ENCODE peak calls at places on chromosomes 4 and X, in nine cellular contexts. One of them, this sample, is unnamed.

GRCh38 chr4:155473420-155474095 is 96.8 kb upstream of the MAP9 start:
- DNase-seq in lower leg skin: no peak
- DNase-seq in stimulated activated naive CD4-positive, alpha-beta T cell: no peak
- DNase-seq in NCI-H510A treated with DMSO at 0.1 percent for 48 hours: no peak
- DNase-seq in germinal center: no peak
- DNase-seq in iPS-NIHi11: no peak
- DNase-seq in cardiac fibroblast: peak; percentile 23
- DNase-seq in anterior cingulate cortex: no peak
- DNase-seq in tibial nerve: no peak
- DNase-seq in this sample: peak; percentile 13

GRCh38 chr4:101597204-101597603 is 193.3 kb upstream of the BANK1 start:
- DNase-seq in stimulated activated naive CD4-positive, alpha-beta T cell: peak; percentile 0
- DNase-seq in iPS-NIHi11: no peak
- DNase-seq in tibial nerve: no peak
- DNase-seq in cardiac fibroblast: no peak
- DNase-seq in anterior cingulate cortex: no peak
- DNase-seq in lower leg skin: no peak
- DNase-seq in germinal center: peak; percentile 5
- DNase-seq in NCI-H510A treated with DMSO at 0.1 percent for 48 hours: no peak
- DNase-seq in this sample: peak; percentile 10

GRCh38 chrX:13101439-13102139 is 57.2 kb upstream of the FAM9C start:
- DNase-seq in tibial nerve: peak; percentile 67
- DNase-seq in anterior cingulate cortex: no peak
- DNase-seq in stimulated activated naive CD4-positive, alpha-beta T cell: peak; percentile 27
- DNase-seq in NCI-H510A treated with DMSO at 0.1 percent for 48 hours: no peak
- DNase-seq in lower leg skin: peak; percentile 76
- DNase-seq in germinal center: no peak
- DNase-seq in iPS-NIHi11: peak; percentile 15
- DNase-seq in cardiac fibroblast: peak; percentile 94
- DNase-seq in this sample: peak; percentile 96

GRCh38 chr4:183580370-183580769 is 75.5 kb downstream of the ING2 start:
- DNase-seq in cardiac fibroblast: no peak
- DNase-seq in anterior cingulate cortex: no peak
- DNase-seq in germinal center: no peak
- DNase-seq in stimulated activated naive CD4-positive, alpha-beta T cell: no peak
- DNase-seq in lower leg skin: no peak
- DNase-seq in NCI-H510A treated with DMSO at 0.1 percent for 48 hours: no peak
- DNase-seq in tibial nerve: no peak
- DNase-seq in iPS-NIHi11: no peak
- DNase-seq in this sample: no peak

GRCh38 chrX:155611302-155611701 is 1.4 kb downstream of the TMLHE start:
- DNase-seq in lower leg skin: no peak
- DNase-seq in stimulated activated naive CD4-positive, alpha-beta T cell: no peak
- DNase-seq in NCI-H510A treated with DMSO at 0.1 percent for 48 hours: no peak
- DNase-seq in germinal center: no peak
- DNase-seq in tibial nerve: no peak
- DNase-seq in cardiac fibroblast: no peak
- DNase-seq in anterior cingulate cortex: no peak
- DNase-seq in iPS-NIHi11: no peak
- DNase-seq in this sample: no peak

GRCh38 chrX:51155566-51155965 is 177.1 kb upstream of the NUDT10 start:
- DNase-seq in tibial nerve: no peak
- DNase-seq in iPS-NIHi11: no peak
- DNase-seq in anterior cingulate cortex: no peak
- DNase-seq in lower leg skin: no peak
- DNase-seq in NCI-H510A treated with DMSO at 0.1 percent for 48 hours: no peak
- DNase-seq in germinal center: no peak
- DNase-seq in stimulated activated naive CD4-positive, alpha-beta T cell: no peak
- DNase-seq in cardiac fibroblast: no peak
- DNase-seq in this sample: no peak

GRCh38 chr4:948101-948935 is 16.1 kb downstream of the TMEM175 start:
- DNase-seq in germinal center: no peak
- DNase-seq in iPS-NIHi11: peak; percentile 10
- DNase-seq in lower leg skin: no peak
- DNase-seq in stimulated activated naive CD4-positive, alpha-beta T cell: no peak
- DNase-seq in NCI-H510A treated with DMSO at 0.1 percent for 48 hours: no peak
- DNase-seq in cardiac fibroblast: no peak
- DNase-seq in anterior cingulate cortex: no peak
- DNase-seq in tibial nerve: no peak
- DNase-seq in this sample: no peak

GRCh38 chrX:118675966-118676349 is 51.4 kb upstream of the IL13RA1 start:
- DNase-seq in tibial nerve: no peak
- DNase-seq in cardiac fibroblast: no peak
- DNase-seq in germinal center: no peak
- DNase-seq in stimulated activated naive CD4-positive, alpha-beta T cell: no peak
- DNase-seq in lower leg skin: no peak
- DNase-seq in iPS-NIHi11: no peak
- DNase-seq in anterior cingulate cortex: no peak
- DNase-seq in NCI-H510A treated with DMSO at 0.1 percent for 48 hours: no peak
- DNase-seq in this sample: no peak

GRCh38 chrX:39874202-39874816 is 223.4 kb downstream of the BCOR start:
- DNase-seq in tibial nerve: no peak
- DNase-seq in iPS-NIHi11: no peak
- DNase-seq in anterior cingulate cortex: no peak
- DNase-seq in lower leg skin: no peak
- DNase-seq in stimulated activated naive CD4-positive, alpha-beta T cell: no peak
- DNase-seq in cardiac fibroblast: no peak
- DNase-seq in germinal center: no peak
- DNase-seq in NCI-H510A treated with DMSO at 0.1 percent for 48 hours: no peak
- DNase-seq in this sample: no peak

GRCh38 chr4:64166365-64166764 is 242.9 kb downstream of the TECRL start:
- DNase-seq in anterior cingulate cortex: no peak
- DNase-seq in iPS-NIHi11: no peak
- DNase-seq in tibial nerve: no peak
- DNase-seq in cardiac fibroblast: no peak
- DNase-seq in NCI-H510A treated with DMSO at 0.1 percent for 48 hours: no peak
- DNase-seq in stimulated activated naive CD4-positive, alpha-beta T cell: no peak
- DNase-seq in lower leg skin: no peak
- DNase-seq in germinal center: no peak
- DNase-seq in this sample: no peak

GRCh38 chr4:121307441-121308327 is 73.1 kb downstream of the QRFPR start:
- DNase-seq in NCI-H510A treated with DMSO at 0.1 percent for 48 hours: no peak
- DNase-seq in lower leg skin: no peak
- DNase-seq in stimulated activated naive CD4-positive, alpha-beta T cell: peak; percentile 7
- DNase-seq in iPS-NIHi11: peak; percentile 65
- DNase-seq in germinal center: peak; percentile 24
- DNase-seq in cardiac fibroblast: peak; percentile 72
- DNase-seq in anterior cingulate cortex: no peak
- DNase-seq in tibial nerve: no peak
- DNase-seq in this sample: peak; percentile 68

GRCh38 chr4:184648220-184649025 is 824 bp downstream of the CASP3 start:
- DNase-seq in iPS-NIHi11: peak; percentile 31
- DNase-seq in anterior cingulate cortex: no peak
- DNase-seq in cardiac fibroblast: peak; percentile 44
- DNase-seq in tibial nerve: peak; percentile 37
- DNase-seq in NCI-H510A treated with DMSO at 0.1 percent for 48 hours: peak; percentile 19
- DNase-seq in germinal center: peak; percentile 18
- DNase-seq in stimulated activated naive CD4-positive, alpha-beta T cell: peak; percentile 3
- DNase-seq in lower leg skin: peak; percentile 50
- DNase-seq in this sample: peak; percentile 30

GRCh38 chr4:106569151-106570029 is 200.8 kb upstream of the GIMD1 start:
- DNase-seq in NCI-H510A treated with DMSO at 0.1 percent for 48 hours: no peak
- DNase-seq in lower leg skin: no peak
- DNase-seq in anterior cingulate cortex: no peak
- DNase-seq in stimulated activated naive CD4-positive, alpha-beta T cell: no peak
- DNase-seq in iPS-NIHi11: no peak
- DNase-seq in tibial nerve: no peak
- DNase-seq in cardiac fibroblast: peak; percentile 10
- DNase-seq in germinal center: no peak
- DNase-seq in this sample: peak; percentile 32

GRCh38 chr4:55784747-55785146 is 34.8 kb upstream of the EXOC1L start:
- DNase-seq in tibial nerve: no peak
- DNase-seq in germinal center: no peak
- DNase-seq in NCI-H510A treated with DMSO at 0.1 percent for 48 hours: no peak
- DNase-seq in anterior cingulate cortex: no peak
- DNase-seq in stimulated activated naive CD4-positive, alpha-beta T cell: no peak
- DNase-seq in lower leg skin: no peak
- DNase-seq in cardiac fibroblast: no peak
- DNase-seq in iPS-NIHi11: no peak
- DNase-seq in this sample: no peak

GRCh38 chr4:104967034-104967401 is 179.7 kb upstream of the TET2 start:
- DNase-seq in cardiac fibroblast: no peak
- DNase-seq in NCI-H510A treated with DMSO at 0.1 percent for 48 hours: peak; percentile 36
- DNase-seq in lower leg skin: peak; percentile 83
- DNase-seq in anterior cingulate cortex: no peak
- DNase-seq in stimulated activated naive CD4-positive, alpha-beta T cell: no peak
- DNase-seq in germinal center: no peak
- DNase-seq in iPS-NIHi11: no peak
- DNase-seq in tibial nerve: no peak
- DNase-seq in this sample: no peak

GRCh38 chr4:82499705-82500104 is 62.1 kb downstream of the TMEM150C start:
- DNase-seq in NCI-H510A treated with DMSO at 0.1 percent for 48 hours: peak; percentile 87
- DNase-seq in germinal center: no peak
- DNase-seq in tibial nerve: no peak
- DNase-seq in cardiac fibroblast: no peak
- DNase-seq in lower leg skin: no peak
- DNase-seq in stimulated activated naive CD4-positive, alpha-beta T cell: no peak
- DNase-seq in anterior cingulate cortex: no peak
- DNase-seq in iPS-NIHi11: no peak
- DNase-seq in this sample: no peak

GRCh38 chrX:139158256-139158655 is 372.3 kb upstream of the F9 start:
- DNase-seq in stimulated activated naive CD4-positive, alpha-beta T cell: no peak
- DNase-seq in lower leg skin: no peak
- DNase-seq in cardiac fibroblast: no peak
- DNase-seq in anterior cingulate cortex: no peak
- DNase-seq in NCI-H510A treated with DMSO at 0.1 percent for 48 hours: no peak
- DNase-seq in iPS-NIHi11: no peak
- DNase-seq in tibial nerve: no peak
- DNase-seq in germinal center: no peak
- DNase-seq in this sample: no peak

GRCh38 chr4:142909908-142910307 is 63.8 kb upstream of the INPP4B start:
- DNase-seq in germinal center: no peak
- DNase-seq in stimulated activated naive CD4-positive, alpha-beta T cell: no peak
- DNase-seq in anterior cingulate cortex: no peak
- DNase-seq in lower leg skin: no peak
- DNase-seq in cardiac fibroblast: no peak
- DNase-seq in NCI-H510A treated with DMSO at 0.1 percent for 48 hours: no peak
- DNase-seq in tibial nerve: no peak
- DNase-seq in iPS-NIHi11: no peak
- DNase-seq in this sample: no peak

GRCh38 chrX:109667986-109668385 is 43.0 kb upstream of the KCNE5 start:
- DNase-seq in NCI-H510A treated with DMSO at 0.1 percent for 48 hours: no peak
- DNase-seq in iPS-NIHi11: no peak
- DNase-seq in germinal center: no peak
- DNase-seq in cardiac fibroblast: no peak
- DNase-seq in anterior cingulate cortex: no peak
- DNase-seq in lower leg skin: no peak
- DNase-seq in stimulated activated naive CD4-positive, alpha-beta T cell: no peak
- DNase-seq in tibial nerve: no peak
- DNase-seq in this sample: no peak

GRCh38 chrX:146264763-146265375 is 447.2 kb downstream of the SLITRK2 start:
- DNase-seq in tibial nerve: no peak
- DNase-seq in iPS-NIHi11: no peak
- DNase-seq in germinal center: no peak
- DNase-seq in stimulated activated naive CD4-positive, alpha-beta T cell: no peak
- DNase-seq in cardiac fibroblast: no peak
- DNase-seq in anterior cingulate cortex: no peak
- DNase-seq in lower leg skin: no peak
- DNase-seq in NCI-H510A treated with DMSO at 0.1 percent for 48 hours: no peak
- DNase-seq in this sample: no peak

GRCh38 chr4:139301821-139302611 is at the start of gene NDUFC1:
- DNase-seq in NCI-H510A treated with DMSO at 0.1 percent for 48 hours: peak; percentile 46
- DNase-seq in stimulated activated naive CD4-positive, alpha-beta T cell: peak; percentile 62
- DNase-seq in cardiac fibroblast: peak; percentile 49
- DNase-seq in germinal center: peak; percentile 77
- DNase-seq in lower leg skin: peak; percentile 43
- DNase-seq in iPS-NIHi11: peak; percentile 54
- DNase-seq in tibial nerve: peak; percentile 38
- DNase-seq in anterior cingulate cortex: no peak
- DNase-seq in this sample: peak; percentile 36

GRCh38 chr4:156475322-156475721 is 496.3 kb downstream of the PDGFC start:
- DNase-seq in NCI-H510A treated with DMSO at 0.1 percent for 48 hours: peak; percentile 17
- DNase-seq in anterior cingulate cortex: no peak
- DNase-seq in germinal center: no peak
- DNase-seq in cardiac fibroblast: peak; percentile 88
- DNase-seq in lower leg skin: no peak
- DNase-seq in iPS-NIHi11: peak; percentile 18
- DNase-seq in tibial nerve: no peak
- DNase-seq in stimulated activated naive CD4-positive, alpha-beta T cell: no peak
- DNase-seq in this sample: peak; percentile 75

GRCh38 chr4:89598602-89599001 is 238.4 kb downstream of the SNCA start:
- DNase-seq in anterior cingulate cortex: no peak
- DNase-seq in NCI-H510A treated with DMSO at 0.1 percent for 48 hours: peak; percentile 21
- DNase-seq in tibial nerve: no peak
- DNase-seq in lower leg skin: no peak
- DNase-seq in germinal center: no peak
- DNase-seq in iPS-NIHi11: no peak
- DNase-seq in stimulated activated naive CD4-positive, alpha-beta T cell: no peak
- DNase-seq in cardiac fibroblast: peak; percentile 8
- DNase-seq in this sample: peak; percentile 32

GRCh38 chr4:139488442-139488841 is 34.5 kb downstream of the RAB33B start:
- DNase-seq in germinal center: no peak
- DNase-seq in cardiac fibroblast: no peak
- DNase-seq in tibial nerve: no peak
- DNase-seq in iPS-NIHi11: no peak
- DNase-seq in stimulated activated naive CD4-positive, alpha-beta T cell: no peak
- DNase-seq in anterior cingulate cortex: no peak
- DNase-seq in NCI-H510A treated with DMSO at 0.1 percent for 48 hours: no peak
- DNase-seq in lower leg skin: no peak
- DNase-seq in this sample: no peak

GRCh38 chrX:19964017-19964710 is 26.7 kb downstream of the BCLAF3 start:
- DNase-seq in cardiac fibroblast: no peak
- DNase-seq in iPS-NIHi11: no peak
- DNase-seq in stimulated activated naive CD4-positive, alpha-beta T cell: no peak
- DNase-seq in NCI-H510A treated with DMSO at 0.1 percent for 48 hours: no peak
- DNase-seq in tibial nerve: no peak
- DNase-seq in germinal center: no peak
- DNase-seq in lower leg skin: no peak
- DNase-seq in anterior cingulate cortex: no peak
- DNase-seq in this sample: peak; percentile 1

GRCh38 chr4:16270654-16271328 is 44.5 kb upstream of the TAPT1 start:
- DNase-seq in germinal center: no peak
- DNase-seq in stimulated activated naive CD4-positive, alpha-beta T cell: no peak
- DNase-seq in anterior cingulate cortex: no peak
- DNase-seq in cardiac fibroblast: peak; percentile 10
- DNase-seq in tibial nerve: no peak
- DNase-seq in iPS-NIHi11: peak; percentile 37
- DNase-seq in NCI-H510A treated with DMSO at 0.1 percent for 48 hours: no peak
- DNase-seq in lower leg skin: no peak
- DNase-seq in this sample: no peak

GRCh38 chrX:3143043-3143799 is 102.0 kb downstream of the ARSF start:
- DNase-seq in tibial nerve: no peak
- DNase-seq in iPS-NIHi11: no peak
- DNase-seq in cardiac fibroblast: no peak
- DNase-seq in lower leg skin: no peak
- DNase-seq in stimulated activated naive CD4-positive, alpha-beta T cell: no peak
- DNase-seq in germinal center: no peak
- DNase-seq in NCI-H510A treated with DMSO at 0.1 percent for 48 hours: no peak
- DNase-seq in anterior cingulate cortex: no peak
- DNase-seq in this sample: no peak

GRCh38 chr4:46844325-46844917 is 64.6 kb downstream of the COX7B2 start:
- DNase-seq in tibial nerve: peak; percentile 82
- DNase-seq in NCI-H510A treated with DMSO at 0.1 percent for 48 hours: peak; percentile 30
- DNase-seq in stimulated activated naive CD4-positive, alpha-beta T cell: no peak
- DNase-seq in anterior cingulate cortex: no peak
- DNase-seq in cardiac fibroblast: peak; percentile 76
- DNase-seq in iPS-NIHi11: peak; percentile 23
- DNase-seq in lower leg skin: peak; percentile 17
- DNase-seq in germinal center: peak; percentile 3
- DNase-seq in this sample: peak; percentile 53

This sample was measured in fibroblast of mammary gland.